ENCODE peak calls at places on chromosomes 6 and 20, in six cellular contexts. G, P, I, D, T and O are unnamed samples.

GRCh38 chr6:125008957-125009356 is 46.7 kb downstream of the RNF217 start:
- DNase-seq in G (no peak), P (no peak), I (no peak), D (no peak), T (no peak), O (no peak)

GRCh38 chr6:166815629-166816028 is 140.7 kb downstream of the RNASET2 start:
- DNase-seq in G (peak; percentile 8), P (no peak), I (no peak), D (no peak), T (peak; percentile 27), O (no peak)

GRCh38 chr20:23358923-23359572 is 2.9 kb upstream of the GZF1 start:
- DNase-seq in G (no peak), P (no peak), I (no peak), D (no peak), T (no peak), O (no peak)

GRCh38 chr20:32112862-32113261 is 3.3 kb downstream of the TM9SF4 start:
- DNase-seq in G (peak; percentile 77), P (no peak), I (no peak), D (no peak), T (no peak), O (no peak)

GRCh38 chr20:42530855-42531674 is 658.6 kb downstream of the PTPRT start:
- DNase-seq in G (no peak), P (peak; percentile 18), I (no peak), D (no peak), T (no peak), O (no peak)

GRCh38 chr6:72182337-72183246 is 296.2 kb downstream of the RIMS1 start:
- DNase-seq in G (no peak), P (peak; percentile 41), I (no peak), D (peak; percentile 30), T (no peak), O (peak; percentile 43)

GRCh38 chr6:158040804-158041347 is 59.2 kb downstream of the SYNJ2 start:
- DNase-seq in G (no peak), P (no peak), I (no peak), D (peak; percentile 77), T (no peak), O (no peak)

GRCh38 chr6:152368761-152369624 is 268.2 kb downstream of the SYNE1 start:
- DNase-seq in G (no peak), P (no peak), I (no peak), D (no peak), T (no peak), O (peak; percentile 38)

GRCh38 chr6:84061613-84062398 is 28.2 kb downstream of the MRAP2 start:
- DNase-seq in G (no peak), P (no peak), I (no peak), D (no peak), T (no peak), O (no peak)

GRCh38 chr20:15396900-15397299 is 1059.5 kb upstream of the FLRT3 start:
- DNase-seq in G (no peak), P (no peak), I (no peak), D (no peak), T (no peak), O (no peak)

GRCh38 chr6:64681416-64682160 is 1025.4 kb downstream of the EYS start:
- DNase-seq in G (no peak), P (no peak), I (no peak), D (no peak), T (no peak), O (no peak)

GRCh38 chr6:30171677-30172471 is 8.5 kb downstream of the TRIM15 start:
- DNase-seq in G (no peak), P (no peak), I (no peak), D (no peak), T (no peak), O (peak; percentile 55)

GRCh38 chr6:121549741-121550140 is 114.3 kb downstream of the GJA1 start:
- DNase-seq in G (no peak), P (no peak), I (no peak), D (peak; percentile 38), T (peak; percentile 1), O (peak; percentile 91)

GRCh38 chr6:152380993-152381898 is 255.9 kb downstream of the SYNE1 start:
- DNase-seq in G (no peak), P (no peak), I (no peak), D (peak; percentile 55), T (peak; percentile 72), O (peak; percentile 93)

GRCh38 chr6:166240889-166241288 is 67.3 kb downstream of the PRR18 start:
- DNase-seq in G (no peak), P (no peak), I (no peak), D (no peak), T (no peak), O (no peak)

GRCh38 chr6:2197177-2197671 is 48.2 kb downstream of the GMDS start:
- DNase-seq in G (no peak), P (no peak), I (no peak), D (no peak), T (peak; percentile 36), O (peak; percentile 33)

GRCh38 chr20:44646641-44647274 is 4.7 kb downstream of the ADA start:
- DNase-seq in G (peak; percentile 66), P (peak; percentile 77), I (no peak), D (peak; percentile 70), T (peak; percentile 52), O (peak; percentile 70)

GRCh38 chr20:35151739-35152138 is 4.6 kb upstream of the EDEM2 start:
- DNase-seq in G (no peak), P (no peak), I (no peak), D (no peak), T (no peak), O (peak; percentile 56)

GRCh38 chr20:10716855-10717254 is 43.1 kb upstream of the JAG1 start:
- DNase-seq in G (no peak), P (no peak), I (no peak), D (no peak), T (peak; percentile 22), O (peak; percentile 41)

GRCh38 chr20:36538026-36538764 is 3.1 kb upstream of the MYL9 start:
- DNase-seq in G (no peak), P (no peak), I (no peak), D (no peak), T (no peak), O (peak; percentile 65)